ENCODE peak calls at places on chromosomes 2 and 18, in five cellular contexts. One of them, this sample, is unnamed.

GRCh38 chr2:11257078-11257477 is 87.4 kb downstream of the ROCK2 start:
- DNase-seq in choroid plexus epithelial cell: no peak
- DNase-seq in thoracic aorta: no peak
- DNase-seq in omental fat pad: no peak
- DNase-seq in cardiac muscle cell: no peak
- DNase-seq in this sample: no peak

GRCh38 chr2:26850002-26850431 is 2.1 kb downstream of the DPYSL5 start:
- DNase-seq in choroid plexus epithelial cell: no peak
- DNase-seq in cardiac muscle cell: no peak
- DNase-seq in thoracic aorta: no peak
- DNase-seq in omental fat pad: no peak
- DNase-seq in this sample: no peak

GRCh38 chr18:13389491-13390131 is 171.1 kb downstream of the LDLRAD4 start:
- DNase-seq in cardiac muscle cell: no peak
- DNase-seq in omental fat pad: no peak
- DNase-seq in thoracic aorta: no peak
- DNase-seq in choroid plexus epithelial cell: no peak
- DNase-seq in this sample: no peak

GRCh38 chr18:29191263-29191662 is 1014.3 kb upstream of the CDH2 start:
- DNase-seq in choroid plexus epithelial cell: peak
- DNase-seq in omental fat pad: no peak
- DNase-seq in thoracic aorta: no peak
- DNase-seq in cardiac muscle cell: peak
- DNase-seq in this sample: peak

GRCh38 chr2:28896906-28897305 is 2.4 kb downstream of the WDR43 start:
- DNase-seq in cardiac muscle cell: peak
- DNase-seq in omental fat pad: no peak
- DNase-seq in choroid plexus epithelial cell: peak
- DNase-seq in thoracic aorta: no peak
- DNase-seq in this sample: peak

GRCh38 chr2:63751901-63752300 is 89.8 kb upstream of the UGP2 start:
- DNase-seq in thoracic aorta: no peak
- DNase-seq in choroid plexus epithelial cell: no peak
- DNase-seq in omental fat pad: no peak
- DNase-seq in cardiac muscle cell: no peak
- DNase-seq in this sample: no peak

GRCh38 chr2:190460533-190460932 is 52.4 kb downstream of the MFSD6 start:
- DNase-seq in cardiac muscle cell: no peak
- DNase-seq in omental fat pad: no peak
- DNase-seq in choroid plexus epithelial cell: no peak
- DNase-seq in thoracic aorta: no peak
- DNase-seq in this sample: no peak

GRCh38 chr2:240872317-240873097 is 3.9 kb downstream of the AGXT start:
- DNase-seq in cardiac muscle cell: no peak
- DNase-seq in thoracic aorta: no peak
- DNase-seq in choroid plexus epithelial cell: no peak
- DNase-seq in omental fat pad: no peak
- DNase-seq in this sample: no peak

GRCh38 chr2:157413342-157414035 is 30.4 kb downstream of the CYTIP start:
- DNase-seq in cardiac muscle cell: no peak
- DNase-seq in omental fat pad: no peak
- DNase-seq in thoracic aorta: no peak
- DNase-seq in choroid plexus epithelial cell: no peak
- DNase-seq in this sample: no peak

GRCh38 chr18:28606686-28607085 is 429.8 kb upstream of the CDH2 start:
- DNase-seq in choroid plexus epithelial cell: peak
- DNase-seq in cardiac muscle cell: peak
- DNase-seq in thoracic aorta: no peak
- DNase-seq in omental fat pad: no peak
- DNase-seq in this sample: no peak

GRCh38 chr2:153059338-153060052 is 341.1 kb downstream of the ARL6IP6 start:
- DNase-seq in thoracic aorta: no peak
- DNase-seq in omental fat pad: no peak
- DNase-seq in cardiac muscle cell: no peak
- DNase-seq in choroid plexus epithelial cell: peak
- DNase-seq in this sample: peak

GRCh38 chr18:2547477-2548087 is 23.7 kb downstream of the METTL4 start:
- DNase-seq in thoracic aorta: no peak
- DNase-seq in choroid plexus epithelial cell: peak
- DNase-seq in omental fat pad: no peak
- DNase-seq in cardiac muscle cell: peak
- DNase-seq in this sample: peak

GRCh38 chr2:112623913-112624777 is 21.6 kb upstream of the SLC20A1 start:
- DNase-seq in cardiac muscle cell: peak
- DNase-seq in thoracic aorta: no peak
- DNase-seq in choroid plexus epithelial cell: peak
- DNase-seq in omental fat pad: peak
- DNase-seq in this sample: peak

GRCh38 chr18:8106603-8107002 is 502.6 kb upstream of the RAB12 start:
- DNase-seq in thoracic aorta: no peak
- DNase-seq in omental fat pad: no peak
- DNase-seq in cardiac muscle cell: no peak
- DNase-seq in choroid plexus epithelial cell: no peak
- DNase-seq in this sample: peak

GRCh38 chr2:237201461-237202287 is 116.0 kb downstream of the COPS8 start:
- DNase-seq in choroid plexus epithelial cell: peak
- DNase-seq in cardiac muscle cell: peak
- DNase-seq in thoracic aorta: no peak
- DNase-seq in omental fat pad: no peak
- DNase-seq in this sample: peak

GRCh38 chr2:235543126-235543750 is 49.4 kb downstream of the AGAP1 start:
- DNase-seq in cardiac muscle cell: no peak
- DNase-seq in choroid plexus epithelial cell: no peak
- DNase-seq in thoracic aorta: no peak
- DNase-seq in omental fat pad: no peak
- DNase-seq in this sample: peak

GRCh38 chr2:26274058-26274613 is 29.4 kb downstream of the HADHB start:
- DNase-seq in cardiac muscle cell: peak
- DNase-seq in omental fat pad: peak
- DNase-seq in choroid plexus epithelial cell: peak
- DNase-seq in thoracic aorta: peak
- DNase-seq in this sample: peak

GRCh38 chr2:74890711-74891110 is 56.8 kb downstream of the HK2 start:
- DNase-seq in thoracic aorta: no peak
- DNase-seq in omental fat pad: no peak
- DNase-seq in cardiac muscle cell: no peak
- DNase-seq in choroid plexus epithelial cell: no peak
- DNase-seq in this sample: no peak

GRCh38 chr2:108330971-108331370 is 42.3 kb downstream of the SULT1C2 start:
- DNase-seq in thoracic aorta: no peak
- DNase-seq in choroid plexus epithelial cell: peak
- DNase-seq in cardiac muscle cell: peak
- DNase-seq in omental fat pad: no peak
- DNase-seq in this sample: no peak

GRCh38 chr2:225649274-225649673 is 249.8 kb downstream of the NYAP2 start:
- DNase-seq in choroid plexus epithelial cell: peak
- DNase-seq in cardiac muscle cell: no peak
- DNase-seq in omental fat pad: no peak
- DNase-seq in thoracic aorta: no peak
- DNase-seq in this sample: no peak
- TF ChIP-seq CTCF in choroid plexus epithelial cell: peak
- TF ChIP-seq CTCF in cardiac muscle cell: no peak
- TF ChIP-seq CTCF in omental fat pad: no peak
- TF ChIP-seq CTCF in thoracic aorta: no peak
- TF ChIP-seq CTCF in this sample: no peak

DNA sequence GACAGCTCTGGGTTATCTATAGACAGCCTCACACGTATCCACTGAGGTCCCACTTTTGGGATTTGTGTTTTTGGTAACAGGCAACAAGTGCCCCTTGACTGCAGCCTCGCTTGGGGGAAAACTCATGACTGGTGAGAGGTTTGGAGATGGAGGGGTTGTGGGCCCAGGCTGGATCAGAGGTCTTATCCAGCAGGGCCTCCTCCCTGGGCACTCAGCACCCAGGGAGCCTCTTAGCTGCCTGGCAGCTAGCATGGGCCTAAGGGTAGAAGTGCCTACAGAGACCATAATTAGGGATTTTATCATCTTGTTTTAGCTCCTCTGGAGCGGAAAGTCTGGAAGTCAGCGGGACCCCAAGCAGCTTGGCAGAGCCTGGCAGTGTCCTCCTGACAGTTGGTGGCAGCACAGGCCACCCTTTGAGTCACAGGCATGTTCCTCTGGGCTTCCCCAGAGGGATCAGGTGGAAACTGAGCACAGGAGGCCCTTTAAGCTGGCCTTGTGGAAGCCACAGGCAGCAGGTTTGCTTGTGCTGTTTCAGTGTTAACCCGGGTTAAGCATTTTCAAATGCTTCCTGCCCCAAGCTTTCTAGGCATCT is 143.1 kb downstream of the KCTD1 start:
- DNase-seq in choroid plexus epithelial cell: peak
- DNase-seq in omental fat pad: no peak
- DNase-seq in cardiac muscle cell: peak
- DNase-seq in thoracic aorta: no peak
- DNase-seq in this sample: peak
- TF ChIP-seq CTCF in choroid plexus epithelial cell: peak
- TF ChIP-seq CTCF in omental fat pad: no peak
- TF ChIP-seq CTCF in cardiac muscle cell: peak
- TF ChIP-seq CTCF in thoracic aorta: no peak
- TF ChIP-seq CTCF in this sample: peak

DNA sequence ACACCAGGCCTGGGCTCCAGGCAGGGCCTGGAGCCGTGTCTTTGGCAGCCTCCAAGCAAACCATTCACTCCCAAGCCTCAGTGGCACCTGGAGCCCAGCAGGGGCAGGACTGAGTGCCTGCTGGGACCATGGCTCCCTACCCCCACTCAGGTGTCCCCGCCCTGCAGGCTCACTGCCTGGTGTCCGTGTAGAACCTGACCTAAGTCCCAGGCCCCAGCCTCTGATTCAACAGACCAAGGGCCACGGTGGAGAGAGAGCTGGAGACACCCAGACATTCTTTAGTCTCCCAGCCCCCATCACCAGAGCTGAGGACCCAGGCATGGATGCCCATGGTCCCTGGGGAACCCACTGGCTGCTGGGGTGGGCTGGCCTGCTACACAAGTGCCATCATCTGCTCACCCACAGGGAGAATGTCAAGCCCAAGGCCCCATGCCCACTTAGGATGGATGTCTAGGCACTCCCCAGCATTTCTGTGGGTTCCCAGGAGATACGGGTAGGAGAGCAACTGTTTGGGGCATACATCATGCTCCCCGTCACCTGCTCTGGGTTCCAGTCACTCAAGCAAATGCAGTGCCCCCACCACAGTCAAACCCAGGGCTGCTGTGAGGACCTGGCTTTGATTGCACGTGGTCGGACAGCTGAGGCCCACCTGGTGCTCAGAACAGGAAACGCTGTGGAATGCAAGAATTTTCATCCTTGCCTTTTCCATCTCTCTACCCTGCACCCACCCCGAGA is 42.9 kb upstream of the ATG16L1 start:
- DNase-seq in thoracic aorta: no peak
- DNase-seq in omental fat pad: no peak
- DNase-seq in choroid plexus epithelial cell: no peak
- DNase-seq in cardiac muscle cell: no peak
- DNase-seq in this sample: peak
- TF ChIP-seq CTCF in thoracic aorta: no peak
- TF ChIP-seq CTCF in omental fat pad: no peak
- TF ChIP-seq CTCF in choroid plexus epithelial cell: peak
- TF ChIP-seq CTCF in cardiac muscle cell: no peak
- TF ChIP-seq CTCF in this sample: no peak

DNA sequence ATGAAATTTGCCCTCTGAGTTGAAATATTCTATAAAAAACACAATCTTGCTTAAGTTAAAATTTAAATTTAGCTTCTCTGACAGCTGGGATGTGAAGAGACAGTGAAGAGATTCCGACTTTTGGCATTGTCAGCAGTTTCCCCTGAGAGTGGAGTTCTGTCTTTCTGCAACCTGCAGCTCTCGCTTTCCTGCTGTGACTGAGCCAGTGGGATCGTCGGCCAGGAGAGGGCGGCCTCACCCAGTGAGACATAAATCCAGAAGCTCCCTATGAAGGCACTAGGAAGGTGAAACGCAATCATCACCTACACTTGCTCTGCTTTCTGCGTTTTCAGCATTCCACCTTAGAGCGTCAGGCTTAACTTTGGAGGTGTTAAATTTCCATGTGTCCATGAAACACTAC is 75.4 kb upstream of the HNMT start:
- DNase-seq in choroid plexus epithelial cell: peak
- DNase-seq in omental fat pad: no peak
- DNase-seq in cardiac muscle cell: peak
- DNase-seq in thoracic aorta: no peak
- DNase-seq in this sample: peak
- TF ChIP-seq CTCF in choroid plexus epithelial cell: peak
- TF ChIP-seq CTCF in omental fat pad: no peak
- TF ChIP-seq CTCF in cardiac muscle cell: peak
- TF ChIP-seq CTCF in thoracic aorta: no peak
- TF ChIP-seq CTCF in this sample: peak

DNA sequence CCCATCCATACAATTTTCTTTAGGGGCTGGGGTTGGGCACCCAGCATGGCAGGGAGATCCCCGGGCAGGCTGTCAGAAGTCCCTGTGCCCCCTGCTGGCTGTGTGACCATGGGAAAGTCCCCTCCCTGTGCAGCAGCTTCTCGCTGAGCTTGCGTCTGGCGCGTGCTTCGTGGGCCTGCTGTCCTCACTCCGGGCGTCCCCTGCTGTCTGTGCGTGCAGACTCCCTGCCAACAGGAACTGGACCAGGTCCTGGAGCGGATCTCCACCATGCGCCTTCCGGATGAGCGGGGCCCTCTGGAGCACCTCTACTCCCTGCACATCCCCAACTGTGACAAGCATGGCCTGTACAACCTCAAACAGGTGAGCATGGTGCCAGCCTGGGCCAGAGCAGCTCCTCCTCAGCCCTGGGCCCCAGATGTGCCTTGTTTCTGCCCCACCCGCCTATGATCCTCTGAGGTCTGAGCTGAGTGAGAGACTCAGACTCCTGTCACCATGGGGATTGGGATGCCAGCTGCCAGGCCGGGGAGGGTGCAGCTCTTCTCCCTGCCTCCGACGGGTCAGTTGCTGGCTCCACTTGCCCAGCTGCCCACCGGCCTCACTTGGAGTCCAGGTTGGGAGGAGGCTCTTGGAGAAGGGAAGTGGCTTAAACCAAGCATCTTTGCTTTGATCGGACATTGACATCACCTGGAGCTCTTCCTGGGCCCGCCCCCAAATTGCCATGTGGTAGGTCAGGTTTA is 28.6 kb downstream of the IGFBP2 start:
- DNase-seq in choroid plexus epithelial cell: no peak
- DNase-seq in cardiac muscle cell: no peak
- DNase-seq in omental fat pad: no peak
- DNase-seq in thoracic aorta: no peak
- DNase-seq in this sample: no peak
- TF ChIP-seq CTCF in choroid plexus epithelial cell: peak
- TF ChIP-seq CTCF in cardiac muscle cell: no peak
- TF ChIP-seq CTCF in omental fat pad: no peak
- TF ChIP-seq CTCF in thoracic aorta: no peak
- TF ChIP-seq CTCF in this sample: no peak